ENCODE peak calls at places on chromosomes 6 and 20, in ten cellular contexts. X is nephron progenitor cell; Q is NCI-H345; K is NB4; O is caudate nucleus; G is DMS153; Y is stimulated activated effector memory CD8-positive, alpha-beta T cell treated with anti-CD3 and anti-CD28 coated beads, Interleukin-12 subunit alpha, Interleukin-12 subunit beta, amount 100 ng/mL, for 72 hours; E is non-pigmented ciliary epithelial cell; P is SJSA1; W is H1. F is an unnamed sample.
A peak's percentile ranks its signal among the peaks of the same experiment; 100 is the strongest.

GRCh38 chr6:112398686-112399085 is 51.6 kb downstream of the RFPL4B start:
- DNase-seq in W (no peak), Y (no peak), K (no peak), G (no peak), E (no peak), Q (no peak), O (no peak), P (no peak), X (no peak), F (no peak)

GRCh38 chr6:42315991-42316378 is 98.3 kb upstream of the MRPS10 start:
- DNase-seq in W (peak; percentile 34), X (no peak), O (no peak), P (peak; percentile 96), Y (no peak), Q (no peak), K (peak; percentile 85), G (no peak), E (peak; percentile 93), F (peak; percentile 91)

GRCh38 chr20:54221383-54221782 is 13.5 kb downstream of the PFDN4 start:
- DNase-seq in K (no peak), Q (no peak), X (no peak), O (no peak), G (peak; percentile 29), P (no peak), E (no peak), Y (no peak), W (no peak), F (no peak)

GRCh38 chr6:74606488-74607135 is 599.2 kb downstream of the COL12A1 start:
- DNase-seq in G (no peak), X (no peak), P (peak; percentile 59), O (no peak), Y (no peak), W (no peak), E (peak; percentile 97), K (peak; percentile 48), Q (no peak), F (peak; percentile 86)

GRCh38 chr20:650281-650680 is 2.7 kb downstream of the SRXN1 start:
- DNase-seq in P (no peak), W (no peak), G (no peak), X (no peak), E (no peak), Y (no peak), K (no peak), Q (no peak), O (no peak), F (no peak)

GRCh38 chr6:67497749-67498148 is 1137.3 kb upstream of the ADGRB3 start:
- DNase-seq in X (no peak), O (no peak), E (no peak), G (no peak), W (no peak), P (no peak), K (no peak), Q (no peak), Y (no peak), F (no peak)

GRCh38 chr20:52972965-52973819 is 1.0 kb downstream of the TSHZ2 start:
- DNase-seq in X (peak; percentile 59), W (no peak), Y (no peak), G (no peak), K (no peak), Q (peak; percentile 22), P (no peak), O (no peak), E (no peak), F (no peak)

GRCh38 chr6:20400476-20401402 is 940 bp upstream of the E2F3 start:
- DNase-seq in O (peak; percentile 69), K (peak; percentile 75), Y (peak; percentile 63), E (no peak), P (no peak), W (no peak), G (no peak), Q (peak; percentile 91), X (peak; percentile 26), F (no peak)

GRCh38 chr20:21124190-21124589 is 1.7 kb upstream of the KIZ start:
- DNase-seq in G (no peak), P (no peak), O (no peak), E (no peak), X (no peak), K (no peak), Q (no peak), W (no peak), Y (no peak), F (no peak)

GRCh38 chr20:46683939-46684750 is 5.1 kb downstream of the TP53RK start:
- DNase-seq in Y (no peak), K (no peak), E (no peak), W (no peak), Q (no peak), X (peak; percentile 67), P (no peak), G (peak; percentile 75), O (no peak), F (no peak)

GRCh38 chr6:88586371-88587157 is 376.9 kb downstream of the RNGTT start:
- DNase-seq in Y (no peak), X (peak; percentile 17), G (no peak), Q (no peak), O (peak; percentile 16), P (peak; percentile 22), E (no peak), K (peak; percentile 10), W (no peak), F (no peak)

GRCh38 chr20:44231193-44231592 is 15.9 kb upstream of the GDAP1L1 start:
- DNase-seq in G (no peak), Q (no peak), X (no peak), P (no peak), W (no peak), O (no peak), Y (no peak), E (no peak), K (no peak), F (no peak)

GRCh38 chr6:36897629-36898028 is 11.9 kb downstream of the C6orf89 start:
- DNase-seq in Y (no peak), K (no peak), W (no peak), X (no peak), O (no peak), G (no peak), E (no peak), P (no peak), Q (no peak), F (no peak)

GRCh38 chr20:25284131-25284601 is 36.3 kb downstream of the PYGB start:
- DNase-seq in E (no peak), G (no peak), W (no peak), P (peak; percentile 33), Q (no peak), O (no peak), Y (no peak), K (no peak), X (no peak), F (no peak)

GRCh38 chr20:38231786-38232130 is 28.8 kb downstream of the KIAA1755 start:
- DNase-seq in Q (no peak), Y (no peak), X (no peak), W (no peak), E (no peak), G (no peak), K (no peak), O (no peak), P (no peak), F (no peak)

GRCh38 chr20:39574061-39574460 is 611.9 kb downstream of the DHX35 start:
- DNase-seq in X (no peak), K (no peak), G (no peak), P (no peak), O (no peak), Y (no peak), W (no peak), E (no peak), Q (no peak), F (no peak)

GRCh38 chr20:17762873-17763557 is 63.2 kb downstream of the BANF2 start:
- DNase-seq in P (no peak), Q (no peak), G (no peak), O (no peak), Y (no peak), W (no peak), E (no peak), K (no peak), X (no peak), F (no peak)

GRCh38 chr20:24657211-24657610 is 187.8 kb downstream of the SYNDIG1 start:
- DNase-seq in Y (no peak), P (no peak), E (no peak), X (peak; percentile 25), K (no peak), O (no peak), W (no peak), Q (no peak), G (no peak), F (no peak)

GRCh38 chr20:61223121-61223520 is 28.9 kb upstream of the CDH4 start:
- DNase-seq in X (no peak), Y (no peak), P (no peak), G (no peak), W (no peak), K (no peak), Q (no peak), E (no peak), O (no peak), F (no peak)

F was measured in BJ.